ENCODE peak calls at places on chromosomes 7 and 10, in five cellular contexts. One of them, this sample, is unnamed.

GRCh38 chr10:77571490-77571889 is 66.1 kb downstream of the KCNMA1 start:
- DNase-seq in OCI-LY7: no peak
- DNase-seq in heart left ventricle: no peak
- DNase-seq in heart right ventricle: no peak
- DNase-seq in breast epithelium: no peak
- DNase-seq in this sample: no peak

GRCh38 chr10:17023386-17024298 is 106.0 kb downstream of the CUBN start:
- DNase-seq in heart right ventricle: no peak
- DNase-seq in OCI-LY7: peak
- DNase-seq in heart left ventricle: peak
- DNase-seq in breast epithelium: peak
- DNase-seq in this sample: peak

GRCh38 chr7:92717601-92717981 is 118.8 kb downstream of the CDK6 start:
- DNase-seq in breast epithelium: no peak
- DNase-seq in heart right ventricle: no peak
- DNase-seq in OCI-LY7: no peak
- DNase-seq in heart left ventricle: no peak
- DNase-seq in this sample: no peak

GRCh38 chr7:156456503-156457115 is 184.0 kb upstream of the RNF32 start:
- DNase-seq in heart left ventricle: no peak
- DNase-seq in heart right ventricle: no peak
- DNase-seq in OCI-LY7: no peak
- DNase-seq in breast epithelium: no peak
- DNase-seq in this sample: no peak

GRCh38 chr10:71971311-71971731 is 7.1 kb downstream of the CHST3 start:
- DNase-seq in heart left ventricle: no peak
- DNase-seq in heart right ventricle: no peak
- DNase-seq in breast epithelium: no peak
- DNase-seq in OCI-LY7: no peak
- DNase-seq in this sample: no peak

GRCh38 chr7:33109758-33110238 is 594 bp upstream of the RP9 start:
- DNase-seq in heart right ventricle: no peak
- DNase-seq in OCI-LY7: no peak
- DNase-seq in breast epithelium: no peak
- DNase-seq in heart left ventricle: no peak
- DNase-seq in this sample: no peak

GRCh38 chr7:137480824-137481365 is 137.4 kb upstream of the PTN start:
- DNase-seq in heart right ventricle: no peak
- DNase-seq in heart left ventricle: no peak
- DNase-seq in OCI-LY7: no peak
- DNase-seq in breast epithelium: no peak
- DNase-seq in this sample: no peak

GRCh38 chr7:81865754-81866153 is 95.9 kb upstream of the HGF start:
- DNase-seq in breast epithelium: no peak
- DNase-seq in OCI-LY7: no peak
- DNase-seq in heart right ventricle: no peak
- DNase-seq in heart left ventricle: no peak
- DNase-seq in this sample: no peak

GRCh38 chr10:63286754-63287264 is 153.7 kb downstream of the NRBF2 start:
- DNase-seq in breast epithelium: no peak
- DNase-seq in heart left ventricle: no peak
- DNase-seq in OCI-LY7: no peak
- DNase-seq in heart right ventricle: no peak
- DNase-seq in this sample: no peak

GRCh38 chr7:65438593-65438992 is 64.9 kb downstream of the ZNF92 start:
- DNase-seq in OCI-LY7: no peak
- DNase-seq in heart right ventricle: no peak
- DNase-seq in heart left ventricle: no peak
- DNase-seq in breast epithelium: no peak
- DNase-seq in this sample: no peak

DNA sequence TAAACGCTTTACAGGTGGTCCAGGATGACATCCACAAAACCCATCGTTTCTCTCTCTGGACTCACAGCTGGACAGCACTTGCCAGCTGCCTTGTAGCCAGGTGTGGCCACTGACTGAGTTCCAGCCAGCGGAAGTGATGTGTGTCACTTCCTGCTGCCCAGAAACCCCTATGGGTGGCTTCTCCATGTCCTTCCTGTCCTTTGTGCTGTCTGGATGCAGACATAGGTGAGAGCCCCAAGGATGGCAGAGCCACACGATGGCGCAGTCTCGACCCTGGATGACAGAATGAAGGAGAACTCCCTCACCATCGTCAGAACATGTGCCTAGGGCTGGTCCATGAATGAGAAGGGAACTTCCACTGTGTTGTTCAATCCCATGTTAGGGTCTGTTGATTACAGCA is 22.1 kb downstream of the NMT2 start:
- DNase-seq in heart right ventricle: no peak
- DNase-seq in heart left ventricle: no peak
- DNase-seq in breast epithelium: no peak
- DNase-seq in OCI-LY7: no peak
- DNase-seq in this sample: no peak
- TF ChIP-seq CTCF in heart right ventricle: no peak
- TF ChIP-seq CTCF in heart left ventricle: no peak
- TF ChIP-seq CTCF in breast epithelium: no peak
- TF ChIP-seq CTCF in OCI-LY7: no peak
- TF ChIP-seq CTCF in this sample: no peak

DNA sequence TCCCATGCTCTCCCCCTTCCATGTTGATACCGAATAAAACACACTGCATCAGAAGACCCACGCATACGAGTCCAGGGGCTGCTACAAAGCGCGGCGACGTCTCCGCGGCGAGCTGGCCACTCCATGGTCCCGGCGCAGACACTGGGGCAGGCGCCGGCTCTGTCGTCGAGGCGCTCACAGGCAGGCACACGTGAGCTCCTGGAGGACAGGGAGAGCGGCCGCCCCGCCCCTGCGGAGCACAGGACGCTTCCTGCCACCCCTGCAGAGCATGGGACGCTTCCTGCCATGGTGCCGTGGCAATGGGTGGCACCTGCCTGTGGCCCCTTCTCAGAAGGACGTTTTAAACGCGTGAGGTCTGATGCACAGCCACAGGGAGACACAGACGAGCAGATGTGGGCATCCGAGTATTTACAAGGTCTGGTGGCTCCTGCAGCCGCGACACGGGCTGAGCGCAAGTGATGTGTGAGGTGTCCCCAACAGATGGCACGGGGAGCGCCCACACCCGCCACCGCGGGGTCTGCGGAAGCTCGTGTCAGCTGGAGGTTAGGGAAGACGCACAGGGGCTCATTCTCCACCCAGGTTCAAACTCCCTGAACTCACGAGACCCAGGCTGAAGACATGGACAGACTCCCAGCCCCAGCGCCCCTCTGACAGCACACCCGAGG is 21.4 kb upstream of the GPR146 start:
- DNase-seq in breast epithelium: no peak
- DNase-seq in heart left ventricle: no peak
- DNase-seq in heart right ventricle: no peak
- DNase-seq in OCI-LY7: peak
- DNase-seq in this sample: no peak
- H3K4me3 ChIP-seq in breast epithelium: no peak
- H3K4me3 ChIP-seq in heart left ventricle: no peak
- H3K4me3 ChIP-seq in heart right ventricle: no peak
- H3K4me3 ChIP-seq in OCI-LY7: peak
- H3K4me3 ChIP-seq in this sample: peak

GRCh38 chr10:13086051-13086450 is 13.9 kb upstream of the OPTN start:
- DNase-seq in breast epithelium: no peak
- DNase-seq in OCI-LY7: no peak
- DNase-seq in heart left ventricle: no peak
- DNase-seq in heart right ventricle: no peak
- DNase-seq in this sample: no peak
- TF ChIP-seq CTCF in breast epithelium: no peak
- TF ChIP-seq CTCF in OCI-LY7: no peak
- TF ChIP-seq CTCF in heart left ventricle: no peak
- TF ChIP-seq CTCF in heart right ventricle: no peak
- TF ChIP-seq CTCF in this sample: no peak

GRCh38 chr7:21041666-21042065 is 255.0 kb upstream of the SP8 start:
- DNase-seq in heart right ventricle: no peak
- DNase-seq in breast epithelium: no peak
- DNase-seq in OCI-LY7: no peak
- DNase-seq in heart left ventricle: no peak
- DNase-seq in this sample: no peak
- H3K4me3 ChIP-seq in heart right ventricle: no peak
- H3K4me3 ChIP-seq in breast epithelium: no peak
- H3K4me3 ChIP-seq in OCI-LY7: no peak
- H3K4me3 ChIP-seq in heart left ventricle: no peak
- H3K4me3 ChIP-seq in this sample: no peak

DNA sequence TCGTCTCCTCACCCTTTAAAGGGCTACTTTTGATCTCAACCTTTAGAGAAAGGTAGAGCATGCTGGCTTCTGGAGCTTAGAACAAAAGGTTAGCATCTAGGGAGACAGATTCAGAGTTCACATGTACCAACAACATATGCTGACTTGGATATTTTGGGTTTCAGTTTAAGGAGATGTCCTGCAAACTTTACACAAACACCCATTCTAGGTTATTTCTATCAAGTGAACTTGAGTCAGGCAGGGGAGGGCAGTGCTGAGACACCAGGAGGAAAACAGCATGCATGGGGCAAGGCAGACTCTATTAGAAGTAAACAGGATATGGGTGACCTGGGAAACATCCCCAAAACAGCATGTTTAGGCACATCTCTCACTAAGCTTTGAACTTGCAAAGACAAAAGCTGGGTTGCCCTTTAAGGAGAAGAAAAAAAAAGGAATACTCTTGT is 43.8 kb downstream of the ARL4A start:
- DNase-seq in heart right ventricle: no peak
- DNase-seq in OCI-LY7: no peak
- DNase-seq in heart left ventricle: no peak
- DNase-seq in breast epithelium: no peak
- DNase-seq in this sample: no peak
- TF ChIP-seq CTCF in heart right ventricle: peak
- TF ChIP-seq CTCF in OCI-LY7: no peak
- TF ChIP-seq CTCF in heart left ventricle: no peak
- TF ChIP-seq CTCF in breast epithelium: no peak
- TF ChIP-seq CTCF in this sample: no peak

GRCh38 chr10:98265403-98266378 is 2.3 kb downstream of the LOXL4 start:
- DNase-seq in OCI-LY7: no peak
- DNase-seq in heart right ventricle: no peak
- DNase-seq in heart left ventricle: no peak
- DNase-seq in breast epithelium: peak
- DNase-seq in this sample: no peak
- H3K4me3 ChIP-seq in OCI-LY7: no peak
- H3K4me3 ChIP-seq in heart right ventricle: no peak
- H3K4me3 ChIP-seq in heart left ventricle: no peak
- H3K4me3 ChIP-seq in breast epithelium: no peak
- H3K4me3 ChIP-seq in this sample: no peak

DNA sequence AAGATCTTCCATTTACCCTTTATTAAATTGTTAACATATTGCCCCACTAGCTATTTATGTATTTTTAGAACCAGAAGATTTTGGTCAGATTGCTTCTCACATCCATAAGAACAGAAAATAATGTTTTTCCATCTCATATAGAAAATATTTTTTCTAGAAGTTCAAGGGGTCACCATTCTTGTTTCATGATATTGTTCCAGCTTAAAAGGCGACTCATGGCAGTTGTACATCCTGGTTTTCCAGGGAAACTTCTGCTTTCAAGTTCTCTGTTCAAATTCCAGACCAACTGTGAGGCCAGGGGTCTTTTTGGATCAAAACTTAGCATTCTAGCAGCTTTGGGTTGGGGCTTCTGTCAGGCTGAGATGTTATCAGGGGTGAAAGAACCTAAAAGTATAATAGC is 84.4 kb downstream of the LRRC4 start:
- DNase-seq in breast epithelium: no peak
- DNase-seq in heart right ventricle: no peak
- DNase-seq in heart left ventricle: no peak
- DNase-seq in OCI-LY7: no peak
- DNase-seq in this sample: no peak
- TF ChIP-seq CTCF in breast epithelium: no peak
- TF ChIP-seq CTCF in heart right ventricle: no peak
- TF ChIP-seq CTCF in heart left ventricle: no peak
- TF ChIP-seq CTCF in OCI-LY7: no peak
- TF ChIP-seq CTCF in this sample: no peak

GRCh38 chr10:14526326-14526725 is 195.6 kb upstream of the FRMD4A start:
- DNase-seq in OCI-LY7: no peak
- DNase-seq in breast epithelium: no peak
- DNase-seq in heart left ventricle: no peak
- DNase-seq in heart right ventricle: no peak
- DNase-seq in this sample: no peak

GRCh38 chr10:14527915-14528314 is 197.2 kb upstream of the FRMD4A start:
- DNase-seq in heart right ventricle: no peak
- DNase-seq in heart left ventricle: no peak
- DNase-seq in OCI-LY7: no peak
- DNase-seq in breast epithelium: no peak
- DNase-seq in this sample: no peak

GRCh38 chr10:14530465-14530864 is 199.7 kb upstream of the FRMD4A start:
- DNase-seq in OCI-LY7: no peak
- DNase-seq in heart right ventricle: no peak
- DNase-seq in heart left ventricle: no peak
- DNase-seq in breast epithelium: no peak
- DNase-seq in this sample: no peak

GRCh38 chr10:14527134-14527780 is 196.5 kb upstream of the FRMD4A start:
- DNase-seq in OCI-LY7: no peak
- DNase-seq in heart right ventricle: no peak
- DNase-seq in heart left ventricle: no peak
- DNase-seq in breast epithelium: no peak
- DNase-seq in this sample: no peak

DNA sequence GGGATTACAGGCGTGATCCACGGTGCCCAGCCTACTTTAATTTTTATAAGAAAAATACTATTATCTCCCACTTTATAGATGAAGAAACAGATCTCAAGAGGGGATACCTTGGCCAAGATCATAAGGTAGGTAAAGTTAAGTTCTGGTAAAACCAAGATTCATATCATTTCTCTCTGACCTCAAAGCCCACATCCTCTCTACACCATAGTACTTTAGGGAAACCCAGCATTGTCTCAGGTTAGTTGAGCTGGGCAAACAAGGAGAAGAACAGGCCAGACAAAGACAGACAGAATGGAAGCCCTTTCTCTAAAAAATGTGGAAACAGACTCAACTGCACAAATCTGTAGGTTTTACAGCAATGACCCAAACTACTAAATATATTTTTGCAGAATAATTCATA is 197.7 kb upstream of the FRMD4A start:
- DNase-seq in heart left ventricle: no peak
- DNase-seq in OCI-LY7: no peak
- DNase-seq in heart right ventricle: no peak
- DNase-seq in breast epithelium: no peak
- DNase-seq in this sample: no peak
- H3K4me3 ChIP-seq in heart left ventricle: no peak
- H3K4me3 ChIP-seq in OCI-LY7: no peak
- H3K4me3 ChIP-seq in heart right ventricle: no peak
- H3K4me3 ChIP-seq in breast epithelium: no peak
- H3K4me3 ChIP-seq in this sample: no peak

DNA sequence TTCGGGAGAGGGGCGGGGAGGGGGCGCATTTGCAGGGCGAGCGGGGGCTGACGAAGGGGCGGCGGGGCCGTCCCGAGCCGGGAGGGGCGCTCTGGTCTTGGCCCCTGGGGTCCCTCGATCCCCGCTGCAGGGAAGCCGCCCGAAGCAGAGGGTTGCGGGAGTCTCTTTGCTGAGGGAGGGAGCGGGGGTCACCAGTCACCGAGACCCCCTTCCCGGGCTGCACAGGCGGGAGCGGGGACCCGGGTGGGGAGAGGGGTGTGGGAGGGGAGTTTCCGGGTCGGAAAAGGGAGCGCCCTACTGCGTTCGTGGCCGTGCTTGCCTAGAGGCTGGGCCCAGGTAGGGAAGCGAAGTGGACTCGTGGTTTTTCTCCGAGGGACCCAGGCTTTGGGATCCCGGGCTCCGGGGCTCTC is 422 bp downstream of the AP1S1 start:
- DNase-seq in heart left ventricle: no peak
- DNase-seq in heart right ventricle: no peak
- DNase-seq in OCI-LY7: no peak
- DNase-seq in breast epithelium: no peak
- DNase-seq in this sample: no peak
- TF ChIP-seq CTCF in heart left ventricle: no peak
- TF ChIP-seq CTCF in heart right ventricle: no peak
- TF ChIP-seq CTCF in OCI-LY7: peak
- TF ChIP-seq CTCF in breast epithelium: no peak
- TF ChIP-seq CTCF in this sample: peak

This sample was measured in GM12864.